ENCODE peak calls at places on chromosomes 3 and 15, in seven cellular contexts. L, Y, Z, T, X, J and H are unnamed samples.

GRCh38 chr15:44726568-44727461 is 9.5 kb upstream of the TRIM69 start:
- DNase-seq in T (peak), J (peak), L (peak), Y (peak), Z (peak), X (peak), H (peak)

GRCh38 chr15:85457392-85457968 is 77.1 kb downstream of the AKAP13 start:
- DNase-seq in L (no peak), Y (no peak), J (no peak), T (no peak), Z (no peak), X (no peak), H (no peak)

GRCh38 chr3:113912551-113913246 is 35.1 kb upstream of the ZDHHC23 start:
- DNase-seq in X (peak), T (peak), Y (peak), L (peak), J (peak), Z (peak), H (peak)

GRCh38 chr15:60392986-60393811 is 4.6 kb downstream of the ANXA2 start:
- DNase-seq in Z (peak), Y (peak), J (peak), X (peak), L (peak), T (peak), H (peak)

GRCh38 chr3:61136191-61136590 is 115.1 kb downstream of the FHIT start:
- DNase-seq in L (no peak), X (no peak), T (no peak), Y (no peak), Z (peak), J (no peak), H (no peak)

GRCh38 chr3:15330031-15330596 is 2.3 kb downstream of the SH3BP5 start:
- DNase-seq in L (peak), J (no peak), T (peak), Y (peak), X (peak), Z (peak), H (peak)

GRCh38 chr3:46484911-46485696 is 12.7 kb upstream of the RTP3 start:
- DNase-seq in Y (no peak), L (no peak), T (no peak), J (peak), Z (no peak), X (no peak), H (no peak)

GRCh38 chr3:16687206-16687605 is 82.0 kb upstream of the DAZL start:
- DNase-seq in L (no peak), Y (no peak), Z (no peak), J (no peak), T (no peak), X (no peak), H (no peak)

GRCh38 chr15:63752075-63752684 is 81.6 kb downstream of the HERC1 start:
- DNase-seq in X (peak), Z (peak), L (peak), Y (peak), J (peak), T (peak), H (peak)

GRCh38 chr3:111858641-111859040 is 424 bp upstream of the PHLDB2 start:
- DNase-seq in Z (no peak), J (peak), X (no peak), L (no peak), T (no peak), Y (no peak), H (no peak)

GRCh38 chr3:142523921-142524566 is 54.5 kb downstream of the ATR start:
- DNase-seq in L (no peak), X (no peak), T (peak), Y (no peak), J (no peak), Z (no peak), H (no peak)

GRCh38 chr3:129665024-129665768 is 58.7 kb upstream of the PLXND1 start:
- DNase-seq in X (peak), Z (peak), Y (peak), T (peak), J (no peak), L (no peak), H (peak)

GRCh38 chr3:134644731-134645514 is 5.9 kb downstream of the KY start:
- DNase-seq in X (no peak), J (peak), Y (no peak), Z (no peak), L (no peak), T (no peak), H (no peak)

GRCh38 chr3:8307545-8308110 is 194.0 kb upstream of the LMCD1 start:
- DNase-seq in L (no peak), Y (no peak), Z (no peak), X (no peak), T (no peak), J (no peak), H (no peak)

GRCh38 chr15:63156708-63157065 is 590 bp downstream of the RPS27L start:
- DNase-seq in L (peak), X (peak), Z (peak), Y (peak), T (peak), J (peak), H (no peak)

GRCh38 chr15:65666257-65666656 is 44.5 kb downstream of the SLC24A1 start:
- DNase-seq in Y (peak), X (peak), L (no peak), T (no peak), J (no peak), Z (peak), H (no peak)

GRCh38 chr15:96372554-96372953 is 42.1 kb downstream of the NR2F2 start:
- DNase-seq in T (no peak), Y (no peak), X (no peak), Z (no peak), L (no peak), J (no peak), H (no peak)

GRCh38 chr15:76342046-76342381 is 5.4 kb downstream of the ISL2 start:
- DNase-seq in L (no peak), Z (no peak), X (no peak), T (no peak), Y (no peak), J (no peak), H (no peak)

GRCh38 chr3:62529230-62529629 is 155.9 kb upstream of the FEZF2 start:
- DNase-seq in Y (peak), T (peak), J (peak), L (no peak), X (peak), Z (peak), H (no peak)

GRCh38 chr15:92617197-92618037 is 38.2 kb downstream of the FAM174B start:
- DNase-seq in Y (peak), J (peak), X (peak), T (peak), L (peak), Z (no peak), H (peak)

GRCh38 chr15:96320703-96321421 is 9.6 kb upstream of the NR2F2 start:
- DNase-seq in T (no peak), Z (no peak), L (no peak), Y (peak), J (peak), X (no peak), H (no peak)

GRCh38 chr3:14352002-14352627 is 50.3 kb upstream of the SLC6A6 start:
- DNase-seq in L (no peak), T (peak), J (peak), X (peak), Y (peak), Z (no peak), H (no peak)

GRCh38 chr15:85540085-85540797 is 159.8 kb downstream of the AKAP13 start:
- DNase-seq in Y (no peak), L (no peak), T (no peak), J (no peak), Z (no peak), X (no peak), H (no peak)

GRCh38 chr15:31396881-31397560 is 70.4 kb downstream of the KLF13 start:
- DNase-seq in L (peak), Y (peak), Z (peak), J (peak), X (peak), T (peak), H (peak)

GRCh38 chr3:108380128-108380795 is 83.9 kb downstream of the HHLA2 start:
- DNase-seq in J (no peak), T (no peak), X (no peak), L (no peak), Y (no peak), Z (no peak), H (no peak)

GRCh38 chr15:70480196-70480856 is 283.0 kb downstream of the UACA start:
- DNase-seq in Z (no peak), J (no peak), Y (no peak), X (no peak), T (no peak), L (no peak), H (no peak)

GRCh38 chr3:118425272-118425837 is 609.3 kb downstream of the IGSF11 start:
- DNase-seq in Y (peak), T (no peak), Z (peak), X (no peak), L (no peak), J (no peak), H (no peak)

GRCh38 chr3:146117406-146118285 is 43.3 kb downstream of the PLOD2 start:
- DNase-seq in Y (peak), J (no peak), X (peak), L (peak), T (peak), Z (peak), H (peak)

DNA sequence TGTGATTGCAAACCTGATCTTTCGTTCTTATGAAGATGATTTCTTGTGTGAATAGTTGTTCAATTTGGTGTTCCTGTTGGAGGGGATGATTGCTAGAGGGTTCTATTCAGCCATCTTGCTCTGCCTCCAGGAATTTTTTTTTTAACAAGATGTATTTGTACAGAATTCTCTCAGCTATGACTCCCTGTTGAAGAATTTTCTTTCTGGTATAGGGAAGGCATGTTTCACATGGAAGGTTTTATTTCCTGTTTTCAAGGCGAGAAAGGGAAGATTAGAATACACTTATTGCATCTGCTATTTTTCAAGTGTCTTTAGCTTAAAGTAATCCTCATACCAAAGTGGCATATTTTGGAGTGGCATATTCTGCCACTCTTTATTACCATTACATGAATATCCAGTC is 5.6 kb upstream of the LRRC34 start:
- DNase-seq in J (no peak), Z (no peak), X (peak), L (no peak), Y (no peak), T (peak), H (no peak)
- H3K4me3 ChIP-seq in J (no peak), Z (no peak), X (no peak), L (no peak), Y (no peak), T (no peak), H (no peak)

GRCh38 chr3:186937017-186937875 is 6.9 kb downstream of the ST6GAL1 start:
- DNase-seq in X (no peak), T (no peak), L (no peak), Y (no peak), J (peak), Z (no peak), H (no peak)

GRCh38 chr3:186938716-186939115 is 8.4 kb downstream of the ST6GAL1 start:
- DNase-seq in T (peak), Y (peak), Z (no peak), X (no peak), J (peak), L (no peak), H (no peak)

GRCh38 chr3:186939536-186939935 is 9.2 kb downstream of the ST6GAL1 start:
- DNase-seq in Z (no peak), X (no peak), L (no peak), Y (no peak), J (peak), T (no peak), H (no peak)

GRCh38 chr3:186942168-186942567 is 11.8 kb downstream of the ST6GAL1 start:
- DNase-seq in J (no peak), L (no peak), T (no peak), Z (no peak), Y (no peak), X (no peak), H (no peak)

DNA sequence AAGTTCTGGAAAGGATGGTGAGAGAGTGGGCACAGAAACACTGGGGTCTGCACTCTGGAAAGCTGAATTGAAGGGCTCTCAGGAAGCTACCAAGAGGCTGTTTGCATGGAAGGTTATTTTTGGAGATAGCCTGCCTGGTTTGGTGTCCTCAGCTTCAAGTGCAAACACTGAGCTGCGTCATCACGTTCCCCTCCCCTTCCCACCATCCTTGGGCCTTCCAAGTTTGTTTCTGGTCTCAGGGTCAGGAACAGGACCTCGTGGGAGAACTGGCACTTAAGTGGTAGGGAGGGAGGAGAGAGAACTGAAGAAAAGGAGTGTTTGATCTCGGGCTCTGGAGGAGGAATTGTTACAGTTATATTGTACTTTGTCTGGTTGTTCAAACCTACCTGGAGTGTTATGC is 10.6 kb downstream of the ST6GAL1 start:
- DNase-seq in J (peak), Z (no peak), X (no peak), Y (peak), L (peak), T (peak), H (no peak)
- H3K4me3 ChIP-seq in J (no peak), Z (no peak), X (no peak), Y (no peak), L (no peak), T (no peak), H (no peak)

DNA sequence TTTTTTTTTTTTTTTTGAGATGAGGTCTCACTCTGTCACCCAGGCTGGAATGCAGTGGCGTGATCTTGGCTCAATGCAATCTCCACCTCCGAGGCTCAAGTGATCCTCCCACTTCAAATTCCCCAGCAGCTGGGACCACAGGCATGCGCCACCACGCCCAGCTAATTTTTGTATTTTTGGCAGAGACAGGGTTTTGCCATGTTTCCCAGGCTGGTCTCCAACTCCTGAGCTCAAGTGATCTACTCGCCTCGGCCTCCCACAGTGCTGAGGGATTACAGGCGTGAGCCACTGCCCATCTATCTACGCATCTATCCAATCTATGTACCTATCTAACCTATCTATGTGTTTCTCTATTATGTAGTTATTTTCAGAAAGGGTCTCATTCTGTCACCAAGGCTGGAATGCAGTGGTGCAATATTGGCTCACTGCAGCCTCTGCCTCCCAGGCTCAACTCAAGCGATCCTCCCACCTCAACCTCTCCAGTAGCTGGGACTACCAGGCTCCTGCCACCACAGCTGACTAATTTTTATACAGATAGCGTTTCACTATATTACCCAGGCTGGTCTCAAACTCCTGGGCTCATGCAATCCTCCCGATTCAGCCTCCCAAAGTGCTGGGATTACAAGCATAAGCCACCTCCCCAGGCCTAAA is 20.2 kb upstream of the GPX1 start:
- DNase-seq in L (peak), Y (peak), J (no peak), Z (peak), X (peak), T (peak), H (no peak)
- H3K4me3 ChIP-seq in L (no peak), Y (no peak), J (no peak), Z (no peak), X (peak), T (no peak), H (no peak)

GRCh38 chr3:32422943-32423342 is 31.3 kb downstream of the CMTM7 start:
- DNase-seq in J (no peak), Z (no peak), L (no peak), Y (no peak), X (no peak), T (no peak), H (no peak)
- H3K4me3 ChIP-seq in J (no peak), Z (no peak), L (no peak), Y (no peak), X (no peak), T (no peak), H (no peak)

DNA sequence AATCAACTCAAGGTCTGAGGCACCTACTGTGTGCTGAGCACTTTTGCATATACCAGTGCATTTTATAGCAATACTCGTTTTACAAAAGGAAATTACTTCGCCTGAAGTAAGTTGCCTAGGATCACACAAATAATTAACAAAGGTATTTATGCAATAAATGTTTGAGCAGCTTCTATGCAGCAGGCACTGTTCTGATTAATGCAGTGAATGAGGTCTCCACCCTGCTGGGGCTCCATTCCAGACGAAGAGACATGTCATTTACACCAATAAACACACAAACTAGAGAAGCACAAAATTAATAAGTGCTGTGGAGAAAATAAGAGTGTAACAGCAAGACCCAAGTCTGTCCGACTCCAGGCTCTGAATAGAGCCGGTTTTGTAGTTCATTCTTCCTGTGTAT is 17.5 kb downstream of the NOX5 start:
- DNase-seq in L (no peak), J (no peak), X (peak), Y (no peak), Z (no peak), T (no peak), H (no peak)
- H3K4me3 ChIP-seq in L (no peak), J (peak), X (peak), Y (peak), Z (no peak), T (no peak), H (peak)

DNA sequence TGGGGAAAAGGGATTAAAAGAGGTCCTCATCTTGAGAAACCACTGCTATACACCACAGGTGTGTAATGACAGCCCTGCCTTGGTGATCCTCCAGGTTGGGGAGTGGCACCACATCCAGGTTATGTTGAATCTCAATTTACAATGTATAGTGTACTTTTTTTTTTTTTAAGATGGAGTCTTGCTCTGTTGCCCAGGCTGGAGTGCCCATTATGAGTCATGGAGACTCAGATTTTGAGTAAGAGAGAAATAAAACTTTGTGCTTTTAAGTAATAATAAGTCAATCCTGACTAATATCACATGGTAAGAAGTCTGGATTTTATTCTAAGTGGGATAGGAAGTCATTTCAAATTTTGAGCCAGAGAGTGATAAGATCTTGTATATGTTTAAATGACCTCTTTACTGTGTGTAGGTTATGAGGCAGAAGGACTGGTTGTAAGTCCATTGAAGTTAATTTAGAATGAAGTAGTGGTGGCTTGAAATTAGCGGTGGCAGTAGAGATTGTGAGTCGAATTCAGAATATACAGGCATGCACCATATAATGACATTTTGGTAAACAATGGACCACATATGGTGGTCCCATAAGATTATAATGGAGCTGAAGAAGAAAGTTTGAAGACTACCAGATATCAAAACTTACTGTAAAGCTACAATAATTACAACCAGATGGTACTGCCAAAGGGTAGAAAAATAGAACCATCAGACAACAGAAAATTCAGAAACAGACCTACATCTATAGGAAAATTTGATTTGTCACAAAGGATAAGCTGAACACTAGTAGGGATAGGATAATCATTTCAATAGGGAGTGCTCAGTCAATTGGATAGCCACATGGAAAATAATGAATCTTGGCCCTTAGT is 20.7 kb downstream of the POPDC2 start:
- DNase-seq in Z (peak), T (no peak), L (no peak), J (no peak), Y (no peak), X (peak), H (no peak)
- H3K4me3 ChIP-seq in Z (no peak), T (no peak), L (no peak), J (no peak), Y (no peak), X (no peak), H (no peak)